ENCODE peak calls at places on chromosome 5, in five cellular contexts. One of them, this sample, is unnamed.

GRCh38 chr5:142888469-142889085 is 118.4 kb downstream of the ARHGAP26 start:
- DNase-seq in neural progenitor cell: peak; percentile 69
- DNase-seq in hypothalamus: no peak
- DNase-seq in A172: peak; percentile 79
- DNase-seq in amniotic epithelial cell: peak; percentile 63
- DNase-seq in this sample: peak; percentile 50

GRCh38 chr5:71564884-71565283 is 22.3 kb upstream of the MCCC2 start:
- DNase-seq in A172: no peak
- DNase-seq in hypothalamus: no peak
- DNase-seq in neural progenitor cell: no peak
- DNase-seq in amniotic epithelial cell: no peak
- DNase-seq in this sample: no peak

GRCh38 chr5:95390812-95391492 is at the start of gene FAM81B:
- DNase-seq in neural progenitor cell: no peak
- DNase-seq in amniotic epithelial cell: peak; percentile 41
- DNase-seq in hypothalamus: no peak
- DNase-seq in A172: no peak
- DNase-seq in this sample: no peak

GRCh38 chr5:56259002-56259511 is 25.9 kb upstream of the ANKRD55 start:
- DNase-seq in hypothalamus: no peak
- DNase-seq in A172: peak; percentile 86
- DNase-seq in neural progenitor cell: no peak
- DNase-seq in amniotic epithelial cell: peak; percentile 99
- DNase-seq in this sample: no peak

GRCh38 chr5:180142824-180143610 is 66.0 kb downstream of the RASGEF1C start:
- DNase-seq in A172: no peak
- DNase-seq in neural progenitor cell: no peak
- DNase-seq in hypothalamus: no peak
- DNase-seq in amniotic epithelial cell: no peak
- DNase-seq in this sample: no peak

GRCh38 chr5:173729079-173729765 is 112.8 kb upstream of the BOD1 start:
- DNase-seq in amniotic epithelial cell: no peak
- DNase-seq in hypothalamus: no peak
- DNase-seq in neural progenitor cell: no peak
- DNase-seq in A172: no peak
- DNase-seq in this sample: no peak

GRCh38 chr5:17359451-17359965 is 138.5 kb upstream of the TAF11L2 start:
- DNase-seq in amniotic epithelial cell: peak; percentile 98
- DNase-seq in neural progenitor cell: no peak
- DNase-seq in A172: peak; percentile 68
- DNase-seq in hypothalamus: no peak
- DNase-seq in this sample: no peak

GRCh38 chr5:121144764-121145163 is 680.7 kb downstream of the PRR16 start:
- DNase-seq in hypothalamus: no peak
- DNase-seq in amniotic epithelial cell: peak; percentile 61
- DNase-seq in A172: peak; percentile 60
- DNase-seq in neural progenitor cell: no peak
- DNase-seq in this sample: no peak

GRCh38 chr5:56712895-56713565 is 102.3 kb upstream of the MAP3K1 start:
- DNase-seq in hypothalamus: no peak
- DNase-seq in A172: no peak
- DNase-seq in neural progenitor cell: no peak
- DNase-seq in amniotic epithelial cell: no peak
- DNase-seq in this sample: no peak

GRCh38 chr5:132070460-132071337 is 2.9 kb upstream of the CSF2 start:
- DNase-seq in amniotic epithelial cell: peak; percentile 33
- DNase-seq in A172: peak; percentile 39
- DNase-seq in hypothalamus: no peak
- DNase-seq in neural progenitor cell: no peak
- DNase-seq in this sample: no peak

GRCh38 chr5:100676807-100677631 is 141.8 kb downstream of the FAM174A start:
- DNase-seq in A172: peak; percentile 89
- DNase-seq in neural progenitor cell: no peak
- DNase-seq in hypothalamus: no peak
- DNase-seq in amniotic epithelial cell: peak; percentile 53
- DNase-seq in this sample: no peak

GRCh38 chr5:90528704-90529233 is 615 bp downstream of the LYSMD3 start:
- DNase-seq in A172: no peak
- DNase-seq in amniotic epithelial cell: peak; percentile 16
- DNase-seq in hypothalamus: no peak
- DNase-seq in neural progenitor cell: peak; percentile 21
- DNase-seq in this sample: no peak

GRCh38 chr5:158234323-158235158 is 375.6 kb upstream of the CLINT1 start:
- DNase-seq in A172: peak; percentile 54
- DNase-seq in amniotic epithelial cell: no peak
- DNase-seq in hypothalamus: no peak
- DNase-seq in neural progenitor cell: peak; percentile 38
- DNase-seq in this sample: no peak

GRCh38 chr5:108184940-108185339 is 197.0 kb downstream of the FBXL17 start:
- DNase-seq in A172: no peak
- DNase-seq in amniotic epithelial cell: no peak
- DNase-seq in neural progenitor cell: no peak
- DNase-seq in hypothalamus: no peak
- DNase-seq in this sample: no peak

GRCh38 chr5:37133939-37134338 is 115.2 kb downstream of the CPLANE1 start:
- DNase-seq in A172: no peak
- DNase-seq in neural progenitor cell: no peak
- DNase-seq in hypothalamus: no peak
- DNase-seq in amniotic epithelial cell: peak; percentile 44
- DNase-seq in this sample: no peak

GRCh38 chr5:72847989-72848473 is 31.6 kb downstream of the TNPO1 start:
- DNase-seq in A172: peak; percentile 88
- DNase-seq in hypothalamus: peak; percentile 82
- DNase-seq in amniotic epithelial cell: peak; percentile 92
- DNase-seq in neural progenitor cell: peak; percentile 91
- DNase-seq in this sample: peak; percentile 93

GRCh38 chr5:157222506-157223230 is 42.0 kb downstream of the ITK start:
- DNase-seq in neural progenitor cell: no peak
- DNase-seq in A172: peak; percentile 82
- DNase-seq in amniotic epithelial cell: peak; percentile 84
- DNase-seq in hypothalamus: no peak
- DNase-seq in this sample: no peak

GRCh38 chr5:9467199-9468069 is 78.4 kb downstream of the SEMA5A start:
- DNase-seq in A172: no peak
- DNase-seq in hypothalamus: no peak
- DNase-seq in neural progenitor cell: no peak
- DNase-seq in amniotic epithelial cell: no peak
- DNase-seq in this sample: no peak

GRCh38 chr5:42566658-42567313 is 143.5 kb downstream of the GHR start:
- DNase-seq in neural progenitor cell: no peak
- DNase-seq in amniotic epithelial cell: no peak
- DNase-seq in hypothalamus: no peak
- DNase-seq in A172: no peak
- DNase-seq in this sample: no peak

GRCh38 chr5:139746691-139747582 is 48.7 kb upstream of the PSD2 start:
- DNase-seq in amniotic epithelial cell: no peak
- DNase-seq in A172: no peak
- DNase-seq in neural progenitor cell: no peak
- DNase-seq in hypothalamus: peak; percentile 52
- DNase-seq in this sample: no peak

GRCh38 chr5:1526151-1526631 is 2.4 kb upstream of the LPCAT1 start:
- DNase-seq in amniotic epithelial cell: no peak
- DNase-seq in hypothalamus: no peak
- DNase-seq in neural progenitor cell: no peak
- DNase-seq in A172: no peak
- DNase-seq in this sample: no peak

GRCh38 chr5:74625742-74626241 is 14.7 kb downstream of the ENC1 start:
- DNase-seq in neural progenitor cell: no peak
- DNase-seq in A172: peak; percentile 74
- DNase-seq in hypothalamus: no peak
- DNase-seq in amniotic epithelial cell: peak; percentile 59
- DNase-seq in this sample: no peak

GRCh38 chr5:568809-569208 is 43.3 kb upstream of the CEP72 start:
- DNase-seq in hypothalamus: no peak
- DNase-seq in amniotic epithelial cell: no peak
- DNase-seq in neural progenitor cell: no peak
- DNase-seq in A172: no peak
- DNase-seq in this sample: no peak

GRCh38 chr5:98775962-98776687 is 2.7 kb downstream of the RGMB start:
- DNase-seq in amniotic epithelial cell: peak; percentile 89
- DNase-seq in A172: peak; percentile 66
- DNase-seq in hypothalamus: no peak
- DNase-seq in neural progenitor cell: no peak
- DNase-seq in this sample: no peak

GRCh38 chr5:54317511-54318260 is 7.3 kb upstream of the ARL15 start:
- DNase-seq in hypothalamus: no peak
- DNase-seq in neural progenitor cell: no peak
- DNase-seq in amniotic epithelial cell: peak; percentile 66
- DNase-seq in A172: peak; percentile 16
- DNase-seq in this sample: no peak

GRCh38 chr5:161295721-161296120 is 250.8 kb downstream of the GABRB2 start:
- DNase-seq in neural progenitor cell: no peak
- DNase-seq in A172: no peak
- DNase-seq in amniotic epithelial cell: no peak
- DNase-seq in hypothalamus: no peak
- DNase-seq in this sample: no peak

GRCh38 chr5:133947431-133947841 is 21.0 kb downstream of the C5orf15 start:
- DNase-seq in neural progenitor cell: no peak
- DNase-seq in hypothalamus: no peak
- DNase-seq in A172: no peak
- DNase-seq in amniotic epithelial cell: peak; percentile 65
- DNase-seq in this sample: no peak

GRCh38 chr5:1388383-1388967 is 43.6 kb upstream of the CLPTM1L start:
- DNase-seq in hypothalamus: no peak
- DNase-seq in A172: no peak
- DNase-seq in amniotic epithelial cell: no peak
- DNase-seq in neural progenitor cell: no peak
- DNase-seq in this sample: no peak

GRCh38 chr5:93078082-93079038 is 502.7 kb downstream of the NR2F1-AS1 start:
- DNase-seq in amniotic epithelial cell: peak; percentile 85
- DNase-seq in A172: peak; percentile 97
- DNase-seq in neural progenitor cell: no peak
- DNase-seq in hypothalamus: peak; percentile 3
- DNase-seq in this sample: peak; percentile 40

GRCh38 chr5:73558950-73559349 is 6.5 kb downstream of the ANKRA2 start:
- DNase-seq in amniotic epithelial cell: peak; percentile 14
- DNase-seq in A172: no peak
- DNase-seq in hypothalamus: no peak
- DNase-seq in neural progenitor cell: no peak
- DNase-seq in this sample: no peak

GRCh38 chr5:134142088-134142487 is 27.6 kb downstream of the TCF7 start:
- DNase-seq in neural progenitor cell: no peak
- DNase-seq in hypothalamus: no peak
- DNase-seq in amniotic epithelial cell: no peak
- DNase-seq in A172: no peak
- DNase-seq in this sample: no peak

GRCh38 chr5:1723957-1724821 is 75.4 kb downstream of the MRPL36 start:
- DNase-seq in hypothalamus: no peak
- DNase-seq in amniotic epithelial cell: no peak
- DNase-seq in neural progenitor cell: no peak
- DNase-seq in A172: no peak
- DNase-seq in this sample: no peak

GRCh38 chr5:90529939-90530677 is 724 bp upstream of the LYSMD3 start:
- DNase-seq in neural progenitor cell: peak; percentile 85
- DNase-seq in amniotic epithelial cell: peak; percentile 77
- DNase-seq in A172: peak; percentile 83
- DNase-seq in hypothalamus: no peak
- DNase-seq in this sample: peak; percentile 85

GRCh38 chr5:54021413-54022155 is 288.8 kb downstream of the ARL15 start:
- DNase-seq in A172: no peak
- DNase-seq in hypothalamus: no peak
- DNase-seq in amniotic epithelial cell: peak; percentile 51
- DNase-seq in neural progenitor cell: no peak
- DNase-seq in this sample: no peak

This sample was measured in putamen.